ENCODE peak calls at places on chromosomes 7 and 10, in four cellular contexts. Z is HFFc6, F is right lobe of liver, R is IMR-90. A is an unnamed sample.

GRCh38 chr7:96596120-96596826 is 113.4 kb downstream of the SEM1 start:
- DNase-seq in Z (no peak), F (no peak), R (no peak), A (no peak)

GRCh38 chr10:95480102-95480900 is 80.9 kb downstream of the SORBS1 start:
- DNase-seq in Z (no peak), F (peak), R (no peak), A (no peak)

GRCh38 chr7:44158060-44158872 is 17.1 kb upstream of the MYL7 start:
- DNase-seq in Z (no peak), F (no peak), R (no peak), A (no peak)

GRCh38 chr10:132058111-132058745 is 7.5 kb upstream of the JAKMIP3 start:
- DNase-seq in Z (no peak), F (no peak), R (no peak), A (peak)

GRCh38 chr7:45162311-45162845 is 4.8 kb downstream of the RAMP3 start:
- DNase-seq in Z (no peak), F (no peak), R (no peak), A (no peak)

GRCh38 chr7:155412416-155413253 is 45.3 kb upstream of the EN2 start:
- DNase-seq in Z (no peak), F (peak), R (peak), A (peak)

GRCh38 chr10:110947061-110947595 is 27.7 kb downstream of the SHOC2 start:
- DNase-seq in Z (peak), F (no peak), R (peak), A (no peak)

GRCh38 chr10:5647507-5648240 is 18.7 kb downstream of the ASB13 start:
- DNase-seq in Z (no peak), F (no peak), R (no peak), A (no peak)

GRCh38 chr7:112362796-112363195 is 87.5 kb upstream of the IFRD1 start:
- DNase-seq in Z (no peak), F (no peak), R (no peak), A (no peak)

GRCh38 chr7:131131012-131131745 is 196.5 kb upstream of the MKLN1 start:
- DNase-seq in Z (no peak), F (no peak), R (no peak), A (no peak)

GRCh38 chr10:128078136-128078969 is 47.9 kb downstream of the MKI67 start:
- DNase-seq in Z (peak), F (peak), R (peak), A (peak)

GRCh38 chr10:7545256-7545655 is 121.5 kb downstream of the ITIH5 start:
- DNase-seq in Z (no peak), F (no peak), R (no peak), A (no peak)

GRCh38 chr10:109427421-109427820 is 495.9 kb downstream of the XPNPEP1 start:
- DNase-seq in Z (peak), F (no peak), R (peak), A (no peak)

GRCh38 chr7:135178364-135178763 is 7.9 kb upstream of the CYREN start:
- DNase-seq in Z (no peak), F (no peak), R (no peak), A (no peak)

GRCh38 chr10:70162892-70163201 is 7.5 kb downstream of the SAR1A start:
- DNase-seq in Z (no peak), F (no peak), R (no peak), A (peak)

GRCh38 chr10:109866168-109866994 is 56.9 kb downstream of the XPNPEP1 start:
- DNase-seq in Z (peak), F (no peak), R (peak), A (no peak)

GRCh38 chr7:29921404-29922010 is 68.1 kb downstream of the SCRN1 start:
- DNase-seq in Z (peak), F (no peak), R (peak), A (peak)

GRCh38 chr10:124697837-124698559 is 46.2 kb downstream of the FAM53B start:
- DNase-seq in Z (no peak), F (peak), R (peak), A (peak)

GRCh38 chr7:30888783-30889182 is 22.9 kb upstream of the AQP1 start:
- DNase-seq in Z (peak), F (no peak), R (peak), A (no peak)

GRCh38 chr7:122588621-122589020 is 110.3 kb downstream of the RNF133 start:
- DNase-seq in Z (no peak), F (no peak), R (no peak), A (no peak)

GRCh38 chr10:119216137-119216536 is 8.8 kb downstream of the GRK5 start:
- DNase-seq in Z (no peak), F (no peak), R (no peak), A (no peak)

DNA sequence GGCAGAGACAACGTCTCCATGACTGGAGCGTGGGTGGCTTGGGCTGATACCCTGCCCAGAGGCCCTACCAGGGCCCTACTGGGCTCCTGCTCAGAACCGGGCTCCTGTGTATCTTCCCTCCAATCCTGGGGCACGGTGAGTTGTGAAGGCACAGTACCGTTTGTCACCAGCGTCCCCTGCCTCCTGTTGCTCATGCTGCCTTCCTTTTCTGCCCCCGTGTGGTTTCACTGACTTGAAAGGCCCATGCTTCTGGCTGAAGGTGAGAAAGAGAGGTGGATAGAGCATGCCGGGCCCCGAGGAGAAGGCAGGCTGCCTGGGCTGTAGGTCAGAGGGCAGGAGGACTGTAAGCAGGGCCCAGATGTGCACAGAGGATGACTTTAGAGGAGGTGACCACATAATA is 9.1 kb upstream of the DMBT1 start:
- DNase-seq in Z (no peak), F (no peak), R (no peak), A (peak)
- TF ChIP-seq CTCF in Z (no peak), F (no peak), R (no peak), A (no peak)

DNA sequence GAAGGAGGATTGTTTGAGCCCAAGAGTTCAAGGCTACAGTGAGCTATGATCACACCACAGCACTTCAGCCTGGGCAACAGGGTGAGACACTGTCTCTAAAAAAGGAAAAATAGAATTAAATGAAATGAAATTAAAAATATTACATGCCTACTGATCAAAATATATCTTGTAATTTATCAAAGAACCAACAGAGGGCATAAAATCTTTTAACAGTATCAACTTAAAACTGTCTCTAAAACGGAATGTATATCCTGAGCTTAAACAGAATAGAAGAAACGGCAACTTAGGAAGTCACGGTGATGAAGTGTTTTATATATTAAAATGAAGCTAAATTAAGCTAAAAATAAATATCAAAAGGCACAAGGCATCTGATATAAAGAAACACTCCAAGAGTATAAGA is 78.8 kb downstream of the MTPAP start:
- DNase-seq in Z (peak), F (no peak), R (peak), A (no peak)
- TF ChIP-seq CTCF in Z (peak), F (peak), R (peak), A (no peak)

GRCh38 chr7:117458977-117459583 is 20.7 kb upstream of the CFTR start:
- DNase-seq in Z (peak), F (no peak), R (peak), A (no peak)
- TF ChIP-seq CTCF in Z (peak), F (peak), R (peak), A (peak)

GRCh38 chr7:157593541-157593940 is 256.7 kb downstream of the DNAJB6 start:
- DNase-seq in Z (no peak), F (no peak), R (no peak), A (no peak)

GRCh38 chr7:157595086-157595855 is 258.5 kb downstream of the DNAJB6 start:
- DNase-seq in Z (no peak), F (no peak), R (no peak), A (no peak)

GRCh38 chr7:157596471-157596870 is 259.7 kb downstream of the DNAJB6 start:
- DNase-seq in Z (no peak), F (no peak), R (no peak), A (no peak)

GRCh38 chr7:157596026-157596425 is 259.2 kb downstream of the DNAJB6 start:
- DNase-seq in Z (no peak), F (no peak), R (no peak), A (no peak)

GRCh38 chr7:157594306-157594705 is 257.5 kb downstream of the DNAJB6 start:
- DNase-seq in Z (no peak), F (no peak), R (no peak), A (no peak)
- TF ChIP-seq CTCF in Z (no peak), F (no peak), R (no peak), A (no peak)